ENCODE peak calls at places on chromosomes 16 and 17, in ten cellular contexts. One of them, this sample, is unnamed.

GRCh38 chr17:50684612-50685333 is 22.9 kb downstream of the ANKRD40 start:
- DNase-seq in testis: no peak
- DNase-seq in tibial artery: no peak
- DNase-seq in GM23338: peak; percentile 44
- DNase-seq in AG10803: no peak
- DNase-seq in fibroblast of the aortic adventitia: no peak
- DNase-seq in cardiac muscle cell: no peak
- DNase-seq in brain microvascular endothelial cell: no peak
- DNase-seq in stomach: peak; percentile 64
- DNase-seq in tibial nerve: no peak
- DNase-seq in this sample: no peak

GRCh38 chr16:19912445-19913305 is 28.0 kb upstream of the GPRC5B start:
- DNase-seq in testis: no peak
- DNase-seq in tibial artery: no peak
- DNase-seq in GM23338: no peak
- DNase-seq in AG10803: peak; percentile 24
- DNase-seq in fibroblast of the aortic adventitia: peak; percentile 14
- DNase-seq in cardiac muscle cell: peak; percentile 14
- DNase-seq in brain microvascular endothelial cell: peak; percentile 11
- DNase-seq in stomach: no peak
- DNase-seq in tibial nerve: no peak
- DNase-seq in this sample: no peak

GRCh38 chr16:49858200-49859129 is 2.6 kb upstream of the ZNF423 start:
- DNase-seq in testis: peak; percentile 79
- DNase-seq in tibial artery: peak; percentile 59
- DNase-seq in GM23338: peak; percentile 78
- DNase-seq in AG10803: no peak
- DNase-seq in fibroblast of the aortic adventitia: no peak
- DNase-seq in cardiac muscle cell: peak; percentile 70
- DNase-seq in brain microvascular endothelial cell: no peak
- DNase-seq in stomach: no peak
- DNase-seq in tibial nerve: peak; percentile 29
- DNase-seq in this sample: no peak

GRCh38 chr17:64155751-64156544 is 26.0 kb upstream of the ERN1 start:
- DNase-seq in testis: peak; percentile 87
- DNase-seq in tibial artery: peak; percentile 57
- DNase-seq in GM23338: no peak
- DNase-seq in AG10803: peak; percentile 24
- DNase-seq in fibroblast of the aortic adventitia: peak; percentile 51
- DNase-seq in cardiac muscle cell: peak; percentile 82
- DNase-seq in brain microvascular endothelial cell: no peak
- DNase-seq in stomach: peak; percentile 77
- DNase-seq in tibial nerve: peak; percentile 48
- DNase-seq in this sample: no peak

GRCh38 chr17:80364091-80364691 is 50.8 kb upstream of the ENDOV start:
- DNase-seq in testis: peak; percentile 60
- DNase-seq in tibial artery: peak; percentile 23
- DNase-seq in GM23338: peak; percentile 65
- DNase-seq in AG10803: no peak
- DNase-seq in fibroblast of the aortic adventitia: no peak
- DNase-seq in cardiac muscle cell: peak; percentile 11
- DNase-seq in brain microvascular endothelial cell: no peak
- DNase-seq in stomach: no peak
- DNase-seq in tibial nerve: no peak
- DNase-seq in this sample: no peak

GRCh38 chr16:1159325-1159972 is 6.5 kb downstream of the CACNA1H start:
- DNase-seq in testis: no peak
- DNase-seq in tibial artery: no peak
- DNase-seq in GM23338: no peak
- DNase-seq in AG10803: no peak
- DNase-seq in fibroblast of the aortic adventitia: no peak
- DNase-seq in cardiac muscle cell: no peak
- DNase-seq in brain microvascular endothelial cell: no peak
- DNase-seq in stomach: no peak
- DNase-seq in tibial nerve: no peak
- DNase-seq in this sample: no peak

GRCh38 chr16:12122202-12122601 is 145.7 kb downstream of the SNX29 start:
- DNase-seq in testis: no peak
- DNase-seq in tibial artery: no peak
- DNase-seq in GM23338: no peak
- DNase-seq in AG10803: no peak
- DNase-seq in fibroblast of the aortic adventitia: no peak
- DNase-seq in cardiac muscle cell: no peak
- DNase-seq in brain microvascular endothelial cell: no peak
- DNase-seq in stomach: no peak
- DNase-seq in tibial nerve: no peak
- DNase-seq in this sample: no peak

GRCh38 chr17:77329741-77330531 is 189.2 kb downstream of the SEC14L1 start:
- DNase-seq in testis: peak; percentile 11
- DNase-seq in tibial artery: no peak
- DNase-seq in GM23338: no peak
- DNase-seq in AG10803: no peak
- DNase-seq in fibroblast of the aortic adventitia: no peak
- DNase-seq in cardiac muscle cell: no peak
- DNase-seq in brain microvascular endothelial cell: no peak
- DNase-seq in stomach: peak; percentile 19
- DNase-seq in tibial nerve: peak; percentile 11
- DNase-seq in this sample: no peak

GRCh38 chr17:42585353-42585752 is 7.8 kb upstream of the PSMC3IP start:
- DNase-seq in testis: no peak
- DNase-seq in tibial artery: no peak
- DNase-seq in GM23338: no peak
- DNase-seq in AG10803: peak; percentile 44
- DNase-seq in fibroblast of the aortic adventitia: no peak
- DNase-seq in cardiac muscle cell: peak; percentile 52
- DNase-seq in brain microvascular endothelial cell: no peak
- DNase-seq in stomach: no peak
- DNase-seq in tibial nerve: no peak
- DNase-seq in this sample: no peak
- TF ChIP-seq CTCF in testis: no peak
- TF ChIP-seq CTCF in tibial artery: no peak
- TF ChIP-seq CTCF in GM23338: no peak
- TF ChIP-seq CTCF in AG10803: no peak
- TF ChIP-seq CTCF in fibroblast of the aortic adventitia: no peak
- TF ChIP-seq CTCF in cardiac muscle cell: no peak
- TF ChIP-seq CTCF in brain microvascular endothelial cell: no peak
- TF ChIP-seq CTCF in stomach: no peak
- TF ChIP-seq CTCF in tibial nerve: no peak
- TF ChIP-seq CTCF in this sample: no peak

GRCh38 chr16:84791088-84791487 is 28.7 kb upstream of the CRISPLD2 start:
- DNase-seq in testis: no peak
- DNase-seq in tibial artery: no peak
- DNase-seq in GM23338: no peak
- DNase-seq in AG10803: no peak
- DNase-seq in fibroblast of the aortic adventitia: peak; percentile 74
- DNase-seq in cardiac muscle cell: no peak
- DNase-seq in brain microvascular endothelial cell: no peak
- DNase-seq in stomach: no peak
- DNase-seq in tibial nerve: no peak
- DNase-seq in this sample: no peak

GRCh38 chr16:84786605-84787302 is 33.0 kb upstream of the CRISPLD2 start:
- DNase-seq in testis: no peak
- DNase-seq in tibial artery: no peak
- DNase-seq in GM23338: no peak
- DNase-seq in AG10803: no peak
- DNase-seq in fibroblast of the aortic adventitia: no peak
- DNase-seq in cardiac muscle cell: no peak
- DNase-seq in brain microvascular endothelial cell: no peak
- DNase-seq in stomach: peak; percentile 41
- DNase-seq in tibial nerve: no peak
- DNase-seq in this sample: no peak

GRCh38 chr16:84789431-84789830 is 30.4 kb upstream of the CRISPLD2 start:
- DNase-seq in testis: no peak
- DNase-seq in tibial artery: no peak
- DNase-seq in GM23338: no peak
- DNase-seq in AG10803: no peak
- DNase-seq in fibroblast of the aortic adventitia: no peak
- DNase-seq in cardiac muscle cell: no peak
- DNase-seq in brain microvascular endothelial cell: no peak
- DNase-seq in stomach: no peak
- DNase-seq in tibial nerve: no peak
- DNase-seq in this sample: no peak

GRCh38 chr16:84790291-84790690 is 29.5 kb upstream of the CRISPLD2 start:
- DNase-seq in testis: no peak
- DNase-seq in tibial artery: no peak
- DNase-seq in GM23338: no peak
- DNase-seq in AG10803: no peak
- DNase-seq in fibroblast of the aortic adventitia: no peak
- DNase-seq in cardiac muscle cell: no peak
- DNase-seq in brain microvascular endothelial cell: no peak
- DNase-seq in stomach: no peak
- DNase-seq in tibial nerve: no peak
- DNase-seq in this sample: no peak

DNA sequence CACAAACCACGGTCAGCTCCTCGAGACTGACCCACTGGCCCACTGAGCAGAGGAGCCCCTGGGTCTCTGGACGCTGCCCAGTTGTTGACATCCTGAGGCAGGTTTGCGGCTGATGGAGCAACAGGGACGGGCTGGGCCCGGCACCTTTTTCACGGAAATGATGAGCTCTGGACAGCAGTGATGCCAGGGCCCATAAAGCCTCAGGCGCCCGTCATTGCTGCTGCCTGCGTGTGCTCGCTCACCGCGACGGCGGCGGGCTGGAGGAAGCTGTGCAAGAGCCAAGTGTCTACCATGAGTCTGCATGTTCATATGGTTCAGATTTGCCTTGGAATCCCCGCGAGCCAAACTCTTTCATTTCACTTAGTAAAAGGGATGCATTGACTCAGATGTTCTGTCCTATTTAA is 30.8 kb upstream of the CRISPLD2 start:
- DNase-seq in testis: no peak
- DNase-seq in tibial artery: no peak
- DNase-seq in GM23338: no peak
- DNase-seq in AG10803: peak; percentile 94
- DNase-seq in fibroblast of the aortic adventitia: no peak
- DNase-seq in cardiac muscle cell: no peak
- DNase-seq in brain microvascular endothelial cell: no peak
- DNase-seq in stomach: no peak
- DNase-seq in tibial nerve: no peak
- DNase-seq in this sample: no peak
- H3K4me3 ChIP-seq in testis: no peak overlapping the region
- H3K4me3 ChIP-seq in tibial artery: no peak overlapping the region
- H3K4me3 ChIP-seq in GM23338: no peak overlapping the region
- H3K4me3 ChIP-seq in AG10803: peak overlapping the region; percentile 26
- H3K4me3 ChIP-seq in fibroblast of the aortic adventitia: no peak overlapping the region
- H3K4me3 ChIP-seq in cardiac muscle cell: no peak overlapping the region
- H3K4me3 ChIP-seq in brain microvascular endothelial cell: no peak overlapping the region
- H3K4me3 ChIP-seq in stomach: no peak overlapping the region
- H3K4me3 ChIP-seq in tibial nerve: no peak overlapping the region
- H3K4me3 ChIP-seq in this sample: no peak overlapping the region

GRCh38 chr16:56793504-56793903 is 63.6 kb downstream of the NUP93 start:
- DNase-seq in testis: no peak
- DNase-seq in tibial artery: no peak
- DNase-seq in GM23338: peak; percentile 55
- DNase-seq in AG10803: peak; percentile 41
- DNase-seq in fibroblast of the aortic adventitia: peak; percentile 70
- DNase-seq in cardiac muscle cell: peak; percentile 70
- DNase-seq in brain microvascular endothelial cell: peak; percentile 53
- DNase-seq in stomach: no peak
- DNase-seq in tibial nerve: no peak
- DNase-seq in this sample: no peak
- TF ChIP-seq CTCF in testis: peak; percentile 39
- TF ChIP-seq CTCF in tibial artery: no peak
- TF ChIP-seq CTCF in GM23338: peak; percentile 56
- TF ChIP-seq CTCF in AG10803: peak; percentile 56
- TF ChIP-seq CTCF in fibroblast of the aortic adventitia: peak; percentile 56
- TF ChIP-seq CTCF in cardiac muscle cell: peak; percentile 57
- TF ChIP-seq CTCF in brain microvascular endothelial cell: peak; percentile 63
- TF ChIP-seq CTCF in stomach: no peak
- TF ChIP-seq CTCF in tibial nerve: no peak
- TF ChIP-seq CTCF in this sample: peak; percentile 66

GRCh38 chr17:46978489-46979022 is 497 bp downstream of the RPRML start:
- DNase-seq in testis: no peak
- DNase-seq in tibial artery: no peak
- DNase-seq in GM23338: peak; percentile 46
- DNase-seq in AG10803: no peak
- DNase-seq in fibroblast of the aortic adventitia: no peak
- DNase-seq in cardiac muscle cell: peak; percentile 8
- DNase-seq in brain microvascular endothelial cell: no peak
- DNase-seq in stomach: no peak
- DNase-seq in tibial nerve: no peak
- DNase-seq in this sample: no peak

GRCh38 chr17:46976626-46977270 is 2.3 kb downstream of the RPRML start:
- DNase-seq in testis: no peak
- DNase-seq in tibial artery: no peak
- DNase-seq in GM23338: peak; percentile 45
- DNase-seq in AG10803: no peak
- DNase-seq in fibroblast of the aortic adventitia: no peak
- DNase-seq in cardiac muscle cell: no peak
- DNase-seq in brain microvascular endothelial cell: no peak
- DNase-seq in stomach: no peak
- DNase-seq in tibial nerve: no peak
- DNase-seq in this sample: no peak

GRCh38 chr17:46977750-46978488 is 1.1 kb downstream of the RPRML start:
- DNase-seq in testis: no peak
- DNase-seq in tibial artery: no peak
- DNase-seq in GM23338: no peak
- DNase-seq in AG10803: no peak
- DNase-seq in fibroblast of the aortic adventitia: no peak
- DNase-seq in cardiac muscle cell: no peak
- DNase-seq in brain microvascular endothelial cell: no peak
- DNase-seq in stomach: no peak
- DNase-seq in tibial nerve: no peak
- DNase-seq in this sample: no peak

GRCh38 chr17:46977348-46977747 is 1.7 kb downstream of the RPRML start:
- DNase-seq in testis: peak; percentile 48
- DNase-seq in tibial artery: no peak
- DNase-seq in GM23338: peak; percentile 97
- DNase-seq in AG10803: no peak
- DNase-seq in fibroblast of the aortic adventitia: no peak
- DNase-seq in cardiac muscle cell: peak; percentile 32
- DNase-seq in brain microvascular endothelial cell: no peak
- DNase-seq in stomach: peak; percentile 39
- DNase-seq in tibial nerve: no peak
- DNase-seq in this sample: no peak

DNA sequence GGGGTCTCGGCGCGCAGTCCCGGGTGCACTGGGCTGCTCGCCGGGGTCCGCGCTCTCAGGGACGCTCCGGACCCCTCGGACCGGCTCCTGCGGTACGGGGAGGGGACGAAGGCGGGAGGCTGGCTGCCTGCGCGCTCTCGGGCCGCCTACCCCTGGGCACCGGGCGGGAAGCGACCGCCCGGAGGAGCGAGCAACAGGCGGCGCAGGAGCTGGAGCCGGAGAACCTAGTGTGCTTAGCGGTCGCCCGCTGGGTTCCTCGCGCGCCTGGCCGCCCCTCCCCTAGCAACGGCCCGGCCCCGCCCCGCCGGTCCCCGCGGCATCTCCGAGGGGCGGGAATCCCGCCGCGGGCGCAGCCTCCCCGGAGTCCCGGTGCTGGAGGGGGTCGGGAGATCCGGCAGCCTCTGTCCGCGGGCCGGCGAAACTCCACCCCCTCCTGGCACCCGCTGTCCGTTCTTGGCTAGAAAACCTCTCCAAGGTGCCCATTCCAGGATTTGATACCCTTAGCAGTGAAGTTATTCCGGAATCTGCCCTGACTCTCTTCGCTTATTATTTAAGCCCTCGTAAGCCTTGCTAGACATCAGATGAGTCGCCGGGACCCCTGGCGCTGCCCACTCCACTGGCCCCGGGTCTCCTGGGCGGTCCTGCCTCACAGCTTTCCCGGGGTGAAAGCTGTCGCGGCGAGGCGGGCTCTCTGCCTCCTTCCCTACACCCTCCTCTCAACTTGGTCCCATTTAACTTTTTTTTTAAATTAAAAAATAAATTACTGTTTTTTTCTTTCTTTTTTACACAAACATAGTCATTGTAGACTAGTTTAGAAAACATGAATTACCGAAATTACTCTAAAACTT is at the start of gene RPRML:
- DNase-seq in testis: peak; percentile 32
- DNase-seq in tibial artery: no peak
- DNase-seq in GM23338: peak; percentile 64
- DNase-seq in AG10803: no peak
- DNase-seq in fibroblast of the aortic adventitia: no peak
- DNase-seq in cardiac muscle cell: peak; percentile 35
- DNase-seq in brain microvascular endothelial cell: no peak
- DNase-seq in stomach: peak; percentile 45
- DNase-seq in tibial nerve: no peak
- DNase-seq in this sample: no peak
- H3K4me3 ChIP-seq in testis: peak within 1 kb of the TSS; percentile 54
- H3K4me3 ChIP-seq in tibial artery: peak within 1 kb of the TSS; percentile 55
- H3K4me3 ChIP-seq in GM23338: peak within 1 kb of the TSS; percentile 76
- H3K4me3 ChIP-seq in AG10803: peak within 1 kb of the TSS; percentile 31
- H3K4me3 ChIP-seq in fibroblast of the aortic adventitia: peak within 1 kb of the TSS; percentile 56
- H3K4me3 ChIP-seq in cardiac muscle cell: peak within 1 kb of the TSS; percentile 46
- H3K4me3 ChIP-seq in brain microvascular endothelial cell: peak within 1 kb of the TSS; percentile 31
- H3K4me3 ChIP-seq in stomach: peak within 1 kb of the TSS; percentile 79
- H3K4me3 ChIP-seq in tibial nerve: peak within 1 kb of the TSS; percentile 34
- H3K4me3 ChIP-seq in this sample: peak within 1 kb of the TSS; percentile 43

This sample was measured in AG04450.